ENCODE peak calls at places on chromosome 1, in ten cellular contexts. One of them, this sample, is unnamed.

GRCh38 chr1:8560035-8560434 is 242.1 kb downstream of the SLC45A1 start:
- DNase-seq in Peyer's patch: no peak
- DNase-seq in WERI-Rb-1: no peak
- DNase-seq in AG04450: no peak
- DNase-seq in suprapubic skin: no peak
- DNase-seq in uterus: no peak
- DNase-seq in colonic mucosa: no peak
- DNase-seq in K562: no peak
- DNase-seq in PC-9: no peak
- DNase-seq in heart right ventricle: no peak
- DNase-seq in this sample: no peak

GRCh38 chr1:87180682-87181081 is 148.0 kb upstream of the LMO4 start:
- DNase-seq in Peyer's patch: no peak
- DNase-seq in WERI-Rb-1: no peak
- DNase-seq in AG04450: no peak
- DNase-seq in suprapubic skin: no peak
- DNase-seq in uterus: no peak
- DNase-seq in colonic mucosa: no peak
- DNase-seq in K562: no peak
- DNase-seq in PC-9: no peak
- DNase-seq in heart right ventricle: no peak
- DNase-seq in this sample: no peak

GRCh38 chr1:46084553-46085448 is 47.6 kb downstream of the PIK3R3 start:
- DNase-seq in Peyer's patch: no peak
- DNase-seq in WERI-Rb-1: no peak
- DNase-seq in AG04450: no peak
- DNase-seq in suprapubic skin: no peak
- DNase-seq in uterus: no peak
- DNase-seq in colonic mucosa: no peak
- DNase-seq in K562: no peak
- DNase-seq in PC-9: no peak
- DNase-seq in heart right ventricle: no peak
- DNase-seq in this sample: no peak

GRCh38 chr1:24112381-24113169 is 640 bp upstream of the MYOM3 start:
- DNase-seq in Peyer's patch: peak
- DNase-seq in WERI-Rb-1: peak
- DNase-seq in AG04450: peak
- DNase-seq in suprapubic skin: no peak
- DNase-seq in uterus: peak
- DNase-seq in colonic mucosa: peak
- DNase-seq in K562: peak
- DNase-seq in PC-9: peak
- DNase-seq in heart right ventricle: peak
- DNase-seq in this sample: peak

GRCh38 chr1:17654519-17654918 is 100.6 kb upstream of the ACTL8 start:
- DNase-seq in Peyer's patch: no peak
- DNase-seq in WERI-Rb-1: no peak
- DNase-seq in AG04450: no peak
- DNase-seq in suprapubic skin: no peak
- DNase-seq in uterus: no peak
- DNase-seq in colonic mucosa: no peak
- DNase-seq in K562: no peak
- DNase-seq in PC-9: no peak
- DNase-seq in heart right ventricle: no peak
- DNase-seq in this sample: no peak

GRCh38 chr1:232470711-232471110 is 159.2 kb downstream of the SIPA1L2 start:
- DNase-seq in Peyer's patch: no peak
- DNase-seq in WERI-Rb-1: no peak
- DNase-seq in AG04450: no peak
- DNase-seq in suprapubic skin: no peak
- DNase-seq in uterus: no peak
- DNase-seq in colonic mucosa: no peak
- DNase-seq in K562: no peak
- DNase-seq in PC-9: no peak
- DNase-seq in heart right ventricle: no peak
- DNase-seq in this sample: no peak

GRCh38 chr1:43997979-43998378 is 6.6 kb downstream of the CCDC24 start:
- DNase-seq in Peyer's patch: no peak
- DNase-seq in WERI-Rb-1: no peak
- DNase-seq in AG04450: no peak
- DNase-seq in suprapubic skin: no peak
- DNase-seq in uterus: no peak
- DNase-seq in colonic mucosa: no peak
- DNase-seq in K562: no peak
- DNase-seq in PC-9: no peak
- DNase-seq in heart right ventricle: no peak
- DNase-seq in this sample: no peak

GRCh38 chr1:1434131-1434811 is 1.2 kb upstream of the VWA1 start:
- DNase-seq in Peyer's patch: no peak
- DNase-seq in WERI-Rb-1: no peak
- DNase-seq in AG04450: no peak
- DNase-seq in suprapubic skin: no peak
- DNase-seq in uterus: peak
- DNase-seq in colonic mucosa: peak
- DNase-seq in K562: no peak
- DNase-seq in PC-9: peak
- DNase-seq in heart right ventricle: peak
- DNase-seq in this sample: no peak

GRCh38 chr1:10059329-10059691 is 26.6 kb downstream of the UBE4B start:
- DNase-seq in Peyer's patch: no peak
- DNase-seq in WERI-Rb-1: no peak
- DNase-seq in AG04450: no peak
- DNase-seq in suprapubic skin: no peak
- DNase-seq in uterus: no peak
- DNase-seq in colonic mucosa: no peak
- DNase-seq in K562: no peak
- DNase-seq in PC-9: no peak
- DNase-seq in heart right ventricle: peak
- DNase-seq in this sample: no peak

GRCh38 chr1:10060311-10061100 is 27.7 kb downstream of the UBE4B start:
- DNase-seq in Peyer's patch: no peak
- DNase-seq in WERI-Rb-1: no peak
- DNase-seq in AG04450: no peak
- DNase-seq in suprapubic skin: no peak
- DNase-seq in uterus: no peak
- DNase-seq in colonic mucosa: no peak
- DNase-seq in K562: no peak
- DNase-seq in PC-9: no peak
- DNase-seq in heart right ventricle: no peak
- DNase-seq in this sample: no peak

GRCh38 chr1:10056599-10056987 is 23.8 kb downstream of the UBE4B start:
- DNase-seq in Peyer's patch: no peak
- DNase-seq in WERI-Rb-1: no peak
- DNase-seq in AG04450: no peak
- DNase-seq in suprapubic skin: no peak
- DNase-seq in uterus: no peak
- DNase-seq in colonic mucosa: no peak
- DNase-seq in K562: no peak
- DNase-seq in PC-9: no peak
- DNase-seq in heart right ventricle: no peak
- DNase-seq in this sample: no peak

GRCh38 chr1:10057305-10057704 is 24.5 kb downstream of the UBE4B start:
- DNase-seq in Peyer's patch: no peak
- DNase-seq in WERI-Rb-1: no peak
- DNase-seq in AG04450: no peak
- DNase-seq in suprapubic skin: no peak
- DNase-seq in uterus: peak
- DNase-seq in colonic mucosa: no peak
- DNase-seq in K562: no peak
- DNase-seq in PC-9: no peak
- DNase-seq in heart right ventricle: peak
- DNase-seq in this sample: no peak

GRCh38 chr1:10057744-10058294 is 25.1 kb downstream of the UBE4B start:
- DNase-seq in Peyer's patch: no peak
- DNase-seq in WERI-Rb-1: no peak
- DNase-seq in AG04450: no peak
- DNase-seq in suprapubic skin: no peak
- DNase-seq in uterus: no peak
- DNase-seq in colonic mucosa: no peak
- DNase-seq in K562: no peak
- DNase-seq in PC-9: no peak
- DNase-seq in heart right ventricle: no peak
- DNase-seq in this sample: no peak
- H3K4me3 ChIP-seq in Peyer's patch: no peak
- H3K4me3 ChIP-seq in WERI-Rb-1: no peak
- H3K4me3 ChIP-seq in AG04450: no peak
- H3K4me3 ChIP-seq in suprapubic skin: no peak
- H3K4me3 ChIP-seq in uterus: no peak
- H3K4me3 ChIP-seq in colonic mucosa: no peak
- H3K4me3 ChIP-seq in K562: no peak
- H3K4me3 ChIP-seq in PC-9: no peak
- H3K4me3 ChIP-seq in heart right ventricle: no peak
- H3K4me3 ChIP-seq in this sample: no peak

DNA sequence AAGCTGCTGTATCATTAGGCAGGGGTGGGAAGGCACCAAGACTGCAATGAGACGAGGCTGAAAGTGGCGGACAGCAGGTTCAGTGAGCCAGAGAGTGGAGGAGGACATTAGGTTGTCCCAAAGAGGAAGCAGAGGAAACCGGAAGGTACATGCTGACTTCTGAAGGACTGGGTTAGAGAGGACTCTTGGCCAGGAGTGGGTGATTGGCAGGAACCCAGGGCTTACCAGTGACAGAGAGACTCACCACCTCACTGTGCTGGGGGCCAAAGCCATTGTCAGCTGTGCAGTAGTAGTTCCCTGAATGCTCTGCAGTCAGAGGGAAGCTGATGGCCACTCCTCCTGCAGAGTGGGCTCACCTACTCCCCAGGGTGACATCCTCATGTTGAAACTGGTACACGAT is 41.9 kb upstream of the FCRL4 start:
- DNase-seq in Peyer's patch: no peak
- DNase-seq in WERI-Rb-1: no peak
- DNase-seq in AG04450: no peak
- DNase-seq in suprapubic skin: no peak
- DNase-seq in uterus: no peak
- DNase-seq in colonic mucosa: no peak
- DNase-seq in K562: no peak
- DNase-seq in PC-9: no peak
- DNase-seq in heart right ventricle: no peak
- DNase-seq in this sample: no peak
- H3K27ac ChIP-seq in Peyer's patch: no peak
- H3K27ac ChIP-seq in WERI-Rb-1: no peak
- H3K27ac ChIP-seq in AG04450: no peak
- H3K27ac ChIP-seq in suprapubic skin: no peak
- H3K27ac ChIP-seq in uterus: no peak
- H3K27ac ChIP-seq in colonic mucosa: no peak
- H3K27ac ChIP-seq in K562: no peak
- H3K27ac ChIP-seq in PC-9: no peak
- H3K27ac ChIP-seq in heart right ventricle: no peak
- H3K27ac ChIP-seq in this sample: no peak

GRCh38 chr1:206960676-206961386 is 9.4 kb downstream of the FCAMR start:
- DNase-seq in Peyer's patch: no peak
- DNase-seq in WERI-Rb-1: peak
- DNase-seq in AG04450: no peak
- DNase-seq in suprapubic skin: no peak
- DNase-seq in uterus: no peak
- DNase-seq in colonic mucosa: no peak
- DNase-seq in K562: peak
- DNase-seq in PC-9: no peak
- DNase-seq in heart right ventricle: no peak
- DNase-seq in this sample: no peak

GRCh38 chr1:206955476-206956312 is 9.4 kb upstream of the PIGR start:
- DNase-seq in Peyer's patch: no peak
- DNase-seq in WERI-Rb-1: no peak
- DNase-seq in AG04450: no peak
- DNase-seq in suprapubic skin: no peak
- DNase-seq in uterus: no peak
- DNase-seq in colonic mucosa: peak
- DNase-seq in K562: peak
- DNase-seq in PC-9: no peak
- DNase-seq in heart right ventricle: no peak
- DNase-seq in this sample: no peak

GRCh38 chr1:206957639-206958038 is 11.4 kb upstream of the PIGR start:
- DNase-seq in Peyer's patch: no peak
- DNase-seq in WERI-Rb-1: no peak
- DNase-seq in AG04450: no peak
- DNase-seq in suprapubic skin: no peak
- DNase-seq in uterus: no peak
- DNase-seq in colonic mucosa: no peak
- DNase-seq in K562: no peak
- DNase-seq in PC-9: no peak
- DNase-seq in heart right ventricle: no peak
- DNase-seq in this sample: no peak

GRCh38 chr1:206956313-206956597 is 10.0 kb upstream of the PIGR start:
- DNase-seq in Peyer's patch: no peak
- DNase-seq in WERI-Rb-1: no peak
- DNase-seq in AG04450: no peak
- DNase-seq in suprapubic skin: no peak
- DNase-seq in uterus: no peak
- DNase-seq in colonic mucosa: no peak
- DNase-seq in K562: no peak
- DNase-seq in PC-9: no peak
- DNase-seq in heart right ventricle: no peak
- DNase-seq in this sample: no peak

DNA sequence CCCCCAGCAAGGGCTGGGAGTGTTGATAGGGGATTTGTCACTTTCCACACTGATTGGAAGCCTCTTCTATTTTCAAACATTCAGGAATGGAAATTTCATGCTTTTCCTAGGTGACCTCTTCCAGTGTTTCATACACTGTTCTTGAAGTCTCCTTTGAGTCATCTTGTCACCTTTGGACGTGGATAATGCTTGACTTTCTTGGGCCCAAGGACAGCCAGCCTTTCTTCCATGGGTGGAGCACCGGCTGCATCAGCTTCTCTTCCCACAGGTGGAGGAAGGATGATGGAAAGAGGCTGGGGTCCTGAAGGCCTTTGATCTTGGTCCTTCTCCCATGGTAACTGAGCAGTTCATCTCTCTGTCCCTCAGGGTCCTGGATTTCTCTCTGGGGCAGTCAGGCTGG is 11.9 kb upstream of the PIGR start:
- DNase-seq in Peyer's patch: no peak
- DNase-seq in WERI-Rb-1: no peak
- DNase-seq in AG04450: no peak
- DNase-seq in suprapubic skin: no peak
- DNase-seq in uterus: no peak
- DNase-seq in colonic mucosa: no peak
- DNase-seq in K562: no peak
- DNase-seq in PC-9: no peak
- DNase-seq in heart right ventricle: no peak
- DNase-seq in this sample: no peak
- H3K4me3 ChIP-seq in Peyer's patch: no peak
- H3K4me3 ChIP-seq in WERI-Rb-1: no peak
- H3K4me3 ChIP-seq in AG04450: no peak
- H3K4me3 ChIP-seq in suprapubic skin: no peak
- H3K4me3 ChIP-seq in uterus: no peak
- H3K4me3 ChIP-seq in colonic mucosa: no peak
- H3K4me3 ChIP-seq in K562: no peak
- H3K4me3 ChIP-seq in PC-9: no peak
- H3K4me3 ChIP-seq in heart right ventricle: no peak
- H3K4me3 ChIP-seq in this sample: no peak

GRCh38 chr1:207898260-207898659 is 12.7 kb downstream of the CD34 start:
- DNase-seq in Peyer's patch: no peak
- DNase-seq in WERI-Rb-1: no peak
- DNase-seq in AG04450: no peak
- DNase-seq in suprapubic skin: no peak
- DNase-seq in uterus: no peak
- DNase-seq in colonic mucosa: no peak
- DNase-seq in K562: no peak
- DNase-seq in PC-9: no peak
- DNase-seq in heart right ventricle: no peak
- DNase-seq in this sample: no peak
- H3K27ac ChIP-seq in Peyer's patch: no peak
- H3K27ac ChIP-seq in WERI-Rb-1: no peak
- H3K27ac ChIP-seq in AG04450: no peak
- H3K27ac ChIP-seq in suprapubic skin: peak
- H3K27ac ChIP-seq in uterus: peak
- H3K27ac ChIP-seq in colonic mucosa: no peak
- H3K27ac ChIP-seq in K562: no peak
- H3K27ac ChIP-seq in PC-9: no peak
- H3K27ac ChIP-seq in heart right ventricle: no peak
- H3K27ac ChIP-seq in this sample: no peak